ENCODE peak calls at places on chromosomes 1 and 21, in five cellular contexts. Q, O, H, Y and F are unnamed samples.

GRCh38 chr1:174874337-174875053 is 125.3 kb upstream of the CACYBP start:
- DNase-seq in H (no peak), O (peak), Q (no peak), Y (no peak), F (no peak)

GRCh38 chr1:62325076-62325475 is 5.8 kb upstream of the KANK4 start:
- DNase-seq in H (no peak), Y (no peak), O (no peak), Q (no peak), F (peak)

GRCh38 chr21:45442276-45442675 is 37.3 kb downstream of the COL18A1 start:
- DNase-seq in H (no peak), Q (no peak), O (no peak), Y (no peak), F (no peak)

GRCh38 chr1:65264197-65264929 is 45.0 kb upstream of the DNAJC6 start:
- DNase-seq in Y (no peak), Q (no peak), O (no peak), H (peak), F (no peak)

GRCh38 chr1:26234644-26235384 is 814 bp downstream of the CEP85 start:
- DNase-seq in O (no peak), Y (no peak), Q (no peak), H (peak), F (peak)

GRCh38 chr1:98493469-98493868 is 168.1 kb upstream of the SNX7 start:
- DNase-seq in Q (no peak), H (no peak), Y (no peak), O (no peak), F (no peak)

GRCh38 chr1:91876040-91876470 is 9.9 kb downstream of the TGFBR3 start:
- DNase-seq in Y (no peak), O (no peak), Q (no peak), H (no peak), F (no peak)

GRCh38 chr1:225447001-225447615 is 19.3 kb upstream of the LBR start:
- DNase-seq in Q (no peak), O (no peak), H (no peak), Y (no peak), F (no peak)

GRCh38 chr1:30010506-30011106 is 712.8 kb downstream of the MATN1 start:
- DNase-seq in Q (no peak), Y (no peak), H (no peak), O (no peak), F (no peak)

GRCh38 chr1:232249335-232249734 is 380.6 kb downstream of the SIPA1L2 start:
- DNase-seq in Q (no peak), H (no peak), Y (no peak), O (no peak), F (no peak)

GRCh38 chr1:185971688-185972087 is 237.5 kb downstream of the HMCN1 start:
- DNase-seq in Y (no peak), H (peak), Q (no peak), O (no peak), F (no peak)

GRCh38 chr1:202160377-202160940 is at the start of gene PTPN7:
- DNase-seq in Q (no peak), Y (no peak), H (no peak), O (peak), F (no peak)

GRCh38 chr1:46528297-46528955 is 23.0 kb downstream of the KNCN start:
- DNase-seq in O (no peak), H (no peak), Q (no peak), Y (no peak), F (no peak)

GRCh38 chr1:200473698-200474371 is 64.0 kb upstream of the ZNF281 start:
- DNase-seq in O (no peak), Y (no peak), H (peak), Q (no peak), F (no peak)

GRCh38 chr21:33403128-33403785 is at the start of gene IFNGR2:
- DNase-seq in Q (no peak), Y (no peak), O (peak), H (peak), F (peak)

GRCh38 chr1:160520999-160521398 is 2.1 kb downstream of the SLAMF6 start:
- DNase-seq in Y (no peak), O (peak), Q (no peak), H (no peak), F (no peak)

GRCh38 chr1:200971428-200971903 is 52.0 kb downstream of the KIF21B start:
- DNase-seq in H (no peak), Q (no peak), Y (no peak), O (no peak), F (no peak)

GRCh38 chr1:35544976-35545375 is 12.2 kb downstream of the KIAA0319L start:
- DNase-seq in Y (no peak), Q (no peak), H (peak), O (no peak), F (peak)

GRCh38 chr1:39849203-39849602 is 34.1 kb downstream of the TRIT1 start:
- DNase-seq in Q (no peak), O (no peak), Y (no peak), H (no peak), F (no peak)

GRCh38 chr1:46394108-46394871 is at the start of gene FAAH:
- DNase-seq in Q (peak), Y (no peak), O (peak), H (no peak), F (no peak)